ENCODE peak calls at places on chromosomes 2 and 18, in ten cellular contexts. J is fibroblast of lung, O is tibial artery, L is pancreas, G is spleen, W is GM23338, I is neural progenitor cell, Q is PC-3, R is right atrium auricular region, K is HepG2. N is an unnamed sample. For H3K36me3, the result is how much of the 10 kb centered on the place peaks cover.

GRCh38 chr18:3177902-3178687 is 41.7 kb downstream of the MYOM1 start:
- DNase-seq in O (peak), R (peak), W (no peak), I (no peak), J (peak), Q (no peak), K (no peak), L (no peak), G (peak), N (no peak)

GRCh38 chr2:219475697-219476604 is 22.7 kb upstream of the GMPPA start:
- DNase-seq in I (peak), L (peak), W (peak), R (peak), G (no peak), J (peak), Q (peak), O (peak), K (peak), N (peak)

GRCh38 chr2:219576505-219577388 is 4.6 kb downstream of the INHA start:
- DNase-seq in O (no peak), K (peak), W (peak), L (peak), J (no peak), G (no peak), Q (peak), I (peak), R (no peak), N (peak)

GRCh38 chr2:198950813-198951212 is 506.9 kb downstream of the SATB2 start:
- DNase-seq in K (no peak), L (no peak), O (no peak), R (no peak), Q (no peak), W (no peak), I (no peak), G (no peak), J (no peak), N (no peak)

GRCh38 chr2:209985879-209986278 is 16.6 kb upstream of the RPE start:
- DNase-seq in W (no peak), Q (no peak), I (no peak), L (no peak), K (no peak), O (no peak), J (no peak), R (no peak), G (no peak), N (no peak)

GRCh38 chr2:8882094-8882493 is 44.7 kb upstream of the KIDINS220 start:
- DNase-seq in O (no peak), Q (peak), R (no peak), G (no peak), W (peak), J (peak), I (peak), K (peak), L (no peak), N (no peak)

GRCh38 chr2:88188741-88189140 is 18.6 kb downstream of the THNSL2 start:
- DNase-seq in L (no peak), J (peak), K (no peak), R (no peak), I (no peak), W (no peak), G (no peak), Q (peak), O (no peak), N (no peak)

GRCh38 chr2:142938240-142938639 is 60.8 kb downstream of the KYNU start:
- DNase-seq in W (no peak), K (no peak), J (peak), Q (no peak), O (no peak), I (no peak), G (no peak), R (no peak), L (no peak), N (no peak)

GRCh38 chr2:69163109-69163508 is 150.1 kb downstream of the ANTXR1 start:
- DNase-seq in Q (peak), W (no peak), L (no peak), K (no peak), I (no peak), R (no peak), O (peak), G (no peak), J (peak), N (peak)

GRCh38 chr2:70523996-70524965 is 29.3 kb downstream of the TGFA start:
- DNase-seq in O (no peak), R (no peak), Q (peak), K (peak), I (no peak), J (no peak), W (peak), G (no peak), L (peak), N (no peak)

GRCh38 chr2:17166506-17166905 is 351.7 kb downstream of the RAD51AP2 start:
- DNase-seq in I (no peak), O (no peak), G (no peak), L (no peak), J (peak), K (no peak), Q (no peak), R (no peak), W (no peak), N (peak)

GRCh38 chr2:31987454-31987853 is 23.4 kb downstream of the MEMO1 start:
- DNase-seq in O (no peak), W (no peak), L (no peak), K (no peak), R (no peak), Q (peak), I (no peak), J (peak), G (no peak), N (no peak)

GRCh38 chr2:67970071-67970470 is 92.7 kb downstream of the C1D start:
- DNase-seq in Q (no peak), I (no peak), W (no peak), G (no peak), R (no peak), K (no peak), O (no peak), L (no peak), J (no peak), N (no peak)

GRCh38 chr2:67977464-67977863 is 85.3 kb downstream of the C1D start:
- DNase-seq in I (no peak), K (no peak), Q (no peak), J (no peak), O (no peak), R (no peak), L (no peak), W (no peak), G (no peak), N (no peak)

GRCh38 chr2:67970542-67970941 is 92.3 kb downstream of the C1D start:
- DNase-seq in I (no peak), O (no peak), R (no peak), W (no peak), K (no peak), Q (no peak), J (no peak), G (no peak), L (no peak), N (no peak)

GRCh38 chr2:67974564-67975430 is 88.0 kb downstream of the C1D start:
- DNase-seq in I (no peak), J (peak), Q (peak), K (no peak), W (no peak), G (no peak), L (peak), R (peak), O (peak), N (no peak)
- H3K27ac ChIP-seq in I (no peak), J (no peak), Q (peak), K (no peak), W (no peak), G (no peak), L (no peak), R (no peak), O (peak), N (peak)

DNA sequence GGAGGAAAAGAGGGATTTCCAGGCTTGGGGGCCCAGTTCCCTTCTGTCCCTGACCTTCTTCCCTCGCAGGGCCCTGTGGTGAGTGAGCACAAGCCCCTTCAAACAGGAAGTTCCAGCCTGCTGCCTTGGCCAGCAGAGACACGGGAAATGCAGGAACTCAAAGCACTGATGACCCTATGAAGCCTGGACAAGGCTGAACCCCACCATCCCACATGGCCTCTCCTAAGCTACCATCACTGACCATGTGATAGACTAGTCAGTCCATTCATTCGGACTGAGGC is 196.4 kb downstream of the TNS1 start:
- DNase-seq in I (no peak), K (no peak), G (no peak), O (no peak), Q (no peak), R (no peak), W (no peak), J (no peak), L (no peak), N (no peak)
- H3K36me3 ChIP-seq in I (under half), K (under half), G (under half), O (half or more), Q (under half), R (half or more), W (under half), J (under half), L (under half), N (under half)

DNA sequence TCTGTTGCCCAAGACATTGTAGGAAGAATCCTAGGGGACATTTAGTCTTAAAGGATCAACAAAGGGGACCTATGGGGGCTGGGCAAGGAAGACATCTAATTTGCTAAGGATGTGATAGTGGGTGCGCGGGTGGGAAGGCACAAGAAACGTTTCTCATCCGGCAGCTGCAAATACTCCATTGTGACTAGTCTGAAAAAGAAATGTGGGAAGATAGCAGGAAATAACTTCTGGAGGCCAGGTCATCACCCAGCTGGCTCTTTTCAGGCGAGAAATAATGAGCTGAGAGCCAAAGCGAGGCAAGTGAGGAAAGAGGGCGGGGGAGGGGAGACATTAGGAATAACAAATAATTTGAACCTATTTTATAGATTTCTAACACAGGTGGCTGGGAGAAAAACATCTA is 70.3 kb upstream of the NCK2 start:
- DNase-seq in L (no peak), R (no peak), W (no peak), K (no peak), G (no peak), Q (no peak), I (no peak), O (no peak), J (peak), N (no peak)
- H3K27ac ChIP-seq in L (no peak), R (no peak), W (no peak), K (no peak), G (peak), Q (no peak), I (no peak), O (no peak), J (no peak), N (no peak)

GRCh38 chr2:47015730-47016129 is 100.1 kb upstream of the MCFD2 start:
- DNase-seq in L (no peak), G (no peak), K (no peak), O (no peak), J (no peak), Q (no peak), R (no peak), I (no peak), W (no peak), N (no peak)
- H3K36me3 ChIP-seq in L (under half), G (under half), K (half or more), O (under half), J (under half), Q (under half), R (under half), I (under half), W (under half), N (under half)

DNA sequence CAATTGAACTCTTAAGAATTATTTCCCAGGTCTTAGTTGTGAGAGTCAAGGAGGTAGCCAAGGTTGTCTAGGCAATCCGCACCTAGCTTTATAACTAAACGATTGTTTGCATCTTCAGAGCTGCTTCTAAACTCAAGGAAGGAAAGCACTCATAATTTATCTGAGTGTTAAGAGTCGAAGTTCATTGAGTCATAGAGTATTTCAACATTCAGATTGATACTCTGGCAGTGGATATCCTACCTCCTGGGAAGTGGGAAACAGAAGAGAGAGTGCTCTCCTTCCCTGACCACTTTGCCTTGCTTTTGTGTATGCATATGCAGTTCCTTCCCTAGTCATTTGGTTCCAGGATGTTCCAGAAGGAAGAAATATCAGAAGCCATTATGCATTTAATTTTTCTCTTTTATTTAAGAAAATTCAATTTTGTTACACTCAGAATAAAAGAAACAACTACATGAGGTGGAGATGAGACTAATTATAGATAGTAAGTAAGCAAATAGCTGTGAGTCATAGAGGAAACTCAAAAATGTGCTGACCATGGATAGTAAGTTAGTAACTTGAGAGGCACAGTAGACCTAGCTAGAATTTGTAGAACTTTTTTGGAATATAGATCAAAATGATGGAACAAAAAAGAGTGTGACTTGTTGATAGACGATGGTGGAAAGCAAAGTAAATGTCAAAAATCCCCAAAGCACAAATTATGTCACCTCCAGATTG is 35.4 kb upstream of the FSHR start:
- DNase-seq in W (no peak), L (no peak), Q (no peak), O (no peak), R (no peak), G (no peak), I (no peak), J (no peak), K (no peak), N (no peak)
- H3K27ac ChIP-seq in W (no peak), L (no peak), Q (no peak), O (no peak), R (no peak), G (no peak), I (no peak), J (no peak), K (no peak), N (no peak)

DNA sequence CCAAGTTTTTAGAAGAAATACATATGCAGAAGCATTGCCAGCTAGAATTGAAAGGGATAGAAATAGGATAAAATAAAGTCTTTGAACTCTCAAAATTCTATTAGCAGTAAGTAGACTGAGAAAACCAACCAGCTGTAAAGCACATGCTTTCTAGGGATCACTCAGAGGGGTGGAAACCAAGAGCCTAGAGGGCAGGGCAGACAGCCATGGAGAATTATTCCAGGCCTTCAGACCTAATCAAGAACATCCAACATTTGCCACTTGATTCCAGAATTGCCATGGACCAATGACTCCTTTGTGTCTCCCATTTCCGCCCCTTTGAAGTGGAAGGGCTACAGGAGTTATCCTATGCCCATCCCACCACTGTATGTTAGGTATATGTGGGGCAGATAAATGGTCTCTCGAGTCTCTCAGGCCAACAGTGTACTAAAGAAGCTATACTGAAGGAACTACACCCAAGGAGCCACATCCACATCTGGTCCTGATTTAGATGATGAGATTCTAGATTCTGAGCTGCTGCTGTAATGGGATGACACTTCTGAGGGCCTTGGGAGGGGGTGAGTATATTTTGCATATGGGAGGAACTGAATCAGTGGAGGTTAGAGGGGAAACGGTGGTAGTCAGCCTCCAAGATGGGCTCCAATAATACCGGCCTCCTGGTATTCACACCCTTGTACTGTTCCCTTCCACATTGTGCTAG is 4.0 kb downstream of the FARSB start:
- DNase-seq in K (no peak), O (no peak), G (no peak), L (no peak), I (no peak), J (no peak), W (no peak), Q (no peak), R (no peak), N (no peak)
- H3K36me3 ChIP-seq in K (under half), O (under half), G (under half), L (under half), I (under half), J (under half), W (under half), Q (under half), R (under half), N (under half)

GRCh38 chr2:190360561-190360960 is 17.2 kb downstream of the INPP1 start:
- DNase-seq in K (no peak), Q (no peak), J (no peak), R (no peak), W (no peak), I (no peak), G (no peak), O (no peak), L (no peak), N (no peak)
- H3K27ac ChIP-seq in K (no peak), Q (no peak), J (no peak), R (no peak), W (no peak), I (no peak), G (peak), O (peak), L (no peak), N (no peak)

N was measured in hepatocyte.